ENCODE peak calls at places on chromosomes 12 and 14, in six cellular contexts. U, F, O, R, B and W are unnamed samples.

GRCh38 chr14:22523283-22523682 is 65.7 kb downstream of the DAD1 start:
- DNase-seq in U (no peak), F (no peak), O (no peak), R (no peak), B (no peak), W (no peak)

GRCh38 chr14:90495357-90496276 is 98.8 kb downstream of the CALM1 start:
- DNase-seq in U (peak), F (peak), O (peak), R (peak), B (no peak), W (peak)

GRCh38 chr14:68467425-68467824 is 325.4 kb downstream of the ZFP36L1 start:
- DNase-seq in U (no peak), F (no peak), O (no peak), R (no peak), B (no peak), W (no peak)

GRCh38 chr14:99513183-99513694 is 32.0 kb downstream of the CCNK start:
- DNase-seq in U (no peak), F (no peak), O (no peak), R (no peak), B (no peak), W (no peak)

GRCh38 chr14:30210630-30211029 is 283.0 kb upstream of the PRKD1 start:
- DNase-seq in U (no peak), F (no peak), O (no peak), R (no peak), B (no peak), W (no peak)

GRCh38 chr12:79086546-79086945 is 222.0 kb downstream of the SYT1 start:
- DNase-seq in U (no peak), F (no peak), O (no peak), R (no peak), B (no peak), W (no peak)

GRCh38 chr12:123942277-123942653 is 30.4 kb downstream of the CCDC92 start:
- DNase-seq in U (no peak), F (no peak), O (no peak), R (no peak), B (no peak), W (no peak)

GRCh38 chr12:30696486-30696885 is 817 bp upstream of the IPO8 start:
- DNase-seq in U (peak), F (no peak), O (peak), R (peak), B (no peak), W (peak)

GRCh38 chr12:124497658-124498057 is 69.8 kb downstream of the NCOR2 start:
- DNase-seq in U (no peak), F (no peak), O (peak), R (no peak), B (no peak), W (no peak)

GRCh38 chr14:99436247-99437180 is 44.1 kb downstream of the SETD3 start:
- DNase-seq in U (no peak), F (no peak), O (no peak), R (peak), B (no peak), W (no peak)

GRCh38 chr12:67484788-67485480 is 163.6 kb upstream of the DYRK2 start:
- DNase-seq in U (no peak), F (no peak), O (no peak), R (no peak), B (peak), W (no peak)

GRCh38 chr12:128385736-128386135 is 118.8 kb downstream of the TMEM132C start:
- DNase-seq in U (no peak), F (no peak), O (no peak), R (no peak), B (no peak), W (no peak)

GRCh38 chr12:96397756-96398421 is 2.4 kb downstream of the CDK17 start:
- DNase-seq in U (no peak), F (no peak), O (no peak), R (no peak), B (no peak), W (no peak)

GRCh38 chr12:44876554-44877275 is 600 bp upstream of the NELL2 start:
- DNase-seq in U (peak), F (no peak), O (peak), R (peak), B (no peak), W (peak)

GRCh38 chr12:67716817-67717216 is 68.3 kb downstream of the DYRK2 start:
- DNase-seq in U (no peak), F (peak), O (no peak), R (no peak), B (no peak), W (no peak)

DNA sequence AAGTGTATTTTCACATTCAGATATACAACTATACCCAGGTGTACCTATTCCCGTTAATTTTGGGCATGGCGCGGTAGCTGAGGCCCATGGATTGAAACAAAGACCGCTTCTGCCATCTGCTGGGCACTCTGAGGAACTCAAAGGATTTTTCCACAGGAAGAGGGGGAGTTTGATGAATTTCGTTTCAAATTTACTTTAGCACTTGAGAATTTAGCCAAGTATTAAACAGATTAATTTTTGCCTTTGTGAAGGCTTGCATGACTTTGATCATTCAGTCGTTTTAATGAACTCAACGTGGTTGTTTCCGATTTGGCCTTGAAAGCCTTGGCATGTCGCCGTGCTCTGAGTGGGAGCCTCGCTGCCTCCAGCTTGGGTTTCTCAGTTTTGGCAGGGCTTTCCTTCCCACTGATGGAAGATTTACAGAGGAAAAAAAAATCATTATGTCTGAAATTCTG is 153.2 kb upstream of the DDHD1 start:
- DNase-seq in U (no peak), F (peak), O (peak), R (peak), B (no peak), W (peak)
- TF ChIP-seq TAF1 in U (no peak), F (no peak), O (no peak), R (no peak), B (no peak), W (no peak)

DNA sequence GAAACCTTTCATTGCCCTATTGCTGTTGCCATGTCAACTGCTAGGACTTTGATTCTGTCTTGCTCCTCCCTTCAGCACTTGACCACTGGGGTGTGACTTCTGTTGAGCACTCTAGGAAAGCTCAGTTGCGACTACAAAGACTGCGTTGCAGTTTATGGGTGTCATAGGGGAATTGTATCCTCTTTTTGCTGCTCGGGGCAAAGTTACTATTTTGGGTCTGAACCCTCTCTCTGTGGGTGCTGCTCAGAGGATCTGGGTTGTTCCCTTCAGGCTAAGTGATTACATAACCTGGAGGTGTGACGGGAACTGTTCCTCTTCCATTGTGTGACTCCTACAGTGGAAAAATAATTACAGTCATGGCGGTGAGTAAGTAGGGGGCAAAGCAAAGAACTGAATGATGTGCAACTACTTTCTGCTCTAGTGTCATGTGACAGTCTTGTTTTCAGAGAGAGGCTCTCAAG is 44.3 kb upstream of the TRIM9 start:
- DNase-seq in U (no peak), F (no peak), O (no peak), R (no peak), B (no peak), W (no peak)
- TF ChIP-seq TAF1 in U (no peak), F (no peak), O (no peak), R (no peak), B (no peak), W (no peak)

GRCh38 chr14:44297437-44297836 is 209.6 kb downstream of the FSCB start:
- DNase-seq in U (no peak), F (no peak), O (no peak), R (no peak), B (no peak), W (no peak)

GRCh38 chr14:44300911-44301310 is 206.2 kb downstream of the FSCB start:
- DNase-seq in U (no peak), F (no peak), O (no peak), R (no peak), B (no peak), W (no peak)
- TF ChIP-seq TAF1 in U (no peak), F (no peak), O (no peak), R (no peak), B (no peak), W (no peak)

DNA sequence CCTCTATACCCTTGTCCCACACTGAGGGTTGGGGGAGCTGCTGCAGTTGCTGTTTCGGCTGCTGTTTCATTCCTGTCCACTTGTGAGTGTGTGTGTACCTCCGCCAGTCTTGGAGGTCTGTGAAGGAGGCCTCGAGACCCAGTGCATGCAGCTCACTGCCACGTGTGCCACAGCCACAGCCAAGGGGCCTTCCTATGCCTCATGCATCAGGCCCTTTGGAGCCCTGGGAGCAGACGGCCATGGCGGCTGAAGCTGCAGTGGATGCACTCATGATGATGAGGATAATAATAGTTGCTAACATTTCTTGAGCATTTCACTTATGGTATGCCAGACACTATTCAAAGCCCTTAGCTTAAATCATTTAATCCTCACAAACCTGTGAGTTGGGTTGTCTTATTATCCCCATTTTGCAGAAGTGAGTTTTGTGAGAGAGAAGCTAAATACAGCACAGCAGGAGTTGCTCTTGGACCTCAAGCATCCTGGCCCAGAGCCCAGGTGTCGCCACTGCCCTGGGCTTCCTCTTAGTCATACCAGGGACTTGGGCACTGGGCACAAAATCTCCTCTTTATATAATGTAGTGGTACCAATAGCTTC is 156.6 kb downstream of the PRKCH start:
- DNase-seq in U (no peak), F (no peak), O (no peak), R (no peak), B (no peak), W (no peak)
- TF ChIP-seq TAF1 in U (no peak), F (no peak), O (no peak), R (no peak), B (no peak), W (no peak)